ENCODE peak calls at places on chromosomes 6 and 20, in nine cellular contexts. P is HCT116, V is H1, N is H9, X is K562, K is mesendoderm, Q is hepatocyte, M is A549, W is IMR-90. C is an unnamed sample.
A peak's percentile ranks its signal among the peaks of the same experiment; 100 is the strongest.

GRCh38 chr20:62352402-62353288 is 14.5 kb downstream of the LAMA5 start:
- DNase-seq in M (peak; percentile 93), X (no peak), V (no peak), W (no peak), N (no peak), P (no peak), Q (no peak), K (no peak), C (no peak)

GRCh38 chr20:3563548-3564177 is 92.8 kb downstream of the ATRN start:
- DNase-seq in N (no peak), K (peak; percentile 51), W (peak; percentile 69), X (peak; percentile 29), P (peak; percentile 41), V (no peak), M (peak; percentile 70), Q (peak; percentile 66), C (peak; percentile 31)

GRCh38 chr20:46670228-46670584 is 18.9 kb upstream of the SLC13A3 start:
- DNase-seq in P (no peak), M (no peak), K (no peak), Q (no peak), N (no peak), W (no peak), X (no peak), V (no peak), C (no peak)

GRCh38 chr6:159067334-159067733 is 22.5 kb upstream of the TAGAP start:
- DNase-seq in N (no peak), P (no peak), K (no peak), X (no peak), Q (no peak), V (no peak), M (peak; percentile 3), W (no peak), C (no peak)

GRCh38 chr6:170451762-170452651 is 101.1 kb downstream of the PSMB1 start:
- DNase-seq in V (no peak), W (no peak), X (no peak), K (no peak), P (no peak), Q (no peak), N (no peak), M (no peak), C (no peak)

GRCh38 chr20:4597215-4597614 is 124.5 kb upstream of the PRND start:
- DNase-seq in V (no peak), W (no peak), X (no peak), Q (no peak), N (no peak), M (no peak), K (no peak), P (no peak), C (no peak)

GRCh38 chr20:25077610-25078169 is 4.3 kb downstream of the VSX1 start:
- DNase-seq in N (peak; percentile 64), K (no peak), Q (no peak), V (no peak), P (no peak), X (no peak), W (peak; percentile 6), M (peak; percentile 49), C (no peak)

GRCh38 chr6:159044899-159045727 is at the start of gene TAGAP:
- DNase-seq in K (no peak), Q (peak; percentile 59), X (no peak), M (no peak), V (no peak), W (peak; percentile 2), P (no peak), N (no peak), C (peak; percentile 87)

GRCh38 chr20:59014680-59015389 is 4.4 kb upstream of the TUBB1 start:
- DNase-seq in P (no peak), M (no peak), K (no peak), X (no peak), V (no peak), Q (no peak), W (no peak), N (no peak), C (no peak)

GRCh38 chr20:32566379-32567374 is 18.5 kb downstream of the NOL4L start:
- DNase-seq in N (no peak), V (no peak), K (no peak), W (no peak), Q (no peak), M (no peak), X (no peak), P (no peak), C (no peak)

GRCh38 chr20:36823126-36823525 is 49.6 kb upstream of the DSN1 start:
- DNase-seq in X (no peak), W (no peak), V (no peak), K (no peak), M (no peak), N (no peak), Q (no peak), P (no peak), C (no peak)

GRCh38 chr20:62226707-62227590 is 6.9 kb upstream of the HRH3 start:
- DNase-seq in X (no peak), K (no peak), Q (no peak), W (no peak), N (no peak), P (no peak), V (no peak), M (no peak), C (no peak)

GRCh38 chr20:14604143-14604542 is 266.7 kb upstream of the FLRT3 start:
- DNase-seq in N (no peak), M (no peak), W (no peak), X (no peak), Q (no peak), K (no peak), V (no peak), P (no peak), C (no peak)

GRCh38 chr6:22785036-22785435 is 215.7 kb downstream of the HDGFL1 start:
- DNase-seq in K (peak; percentile 11), M (no peak), W (peak; percentile 38), Q (peak; percentile 8), V (no peak), X (no peak), P (no peak), N (no peak), C (no peak)

GRCh38 chr6:133977983-133978895 is 25.2 kb downstream of the TBPL1 start:
- DNase-seq in N (no peak), X (no peak), V (no peak), M (peak; percentile 18), K (no peak), P (no peak), Q (peak; percentile 55), W (peak; percentile 86), C (no peak)

GRCh38 chr20:17856024-17856564 is 112.5 kb downstream of the SNX5 start:
- DNase-seq in P (no peak), V (no peak), W (peak; percentile 28), X (no peak), M (no peak), K (no peak), Q (peak; percentile 41), N (no peak), C (peak; percentile 71)
- H3K4me1 ChIP-seq in P (peaks cover 4% of the 10 kb centered on the region), V (peaks cover 11% of the 10 kb centered on the region), W (peaks cover 2% of the 10 kb centered on the region), X (no peaks in the 10 kb centered on the region), M (no peaks in the 10 kb centered on the region), K (no peaks in the 10 kb centered on the region), Q (peaks cover 20% of the 10 kb centered on the region), N (peaks cover 12% of the 10 kb centered on the region), C (peaks cover 11% of the 10 kb centered on the region)

DNA sequence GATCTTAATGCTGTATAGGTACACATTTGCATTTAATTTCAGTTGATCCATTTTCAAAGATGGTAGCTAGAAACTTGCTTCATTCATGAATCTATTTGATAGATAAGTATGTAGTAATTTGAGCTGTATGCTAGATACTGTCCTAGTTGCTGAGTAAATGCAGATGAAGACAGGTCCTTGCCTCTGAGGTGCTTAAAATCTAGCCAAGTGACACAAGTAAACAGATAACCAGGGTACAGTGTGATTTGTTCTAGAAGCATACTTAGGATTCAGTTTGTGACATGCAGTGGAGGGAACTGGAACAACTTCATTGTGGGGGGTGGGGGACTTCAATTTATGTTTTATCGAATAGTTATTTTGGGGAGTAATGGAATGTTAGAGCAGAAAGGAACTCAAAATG is 9.2 kb downstream of the CHMP4B start:
- DNase-seq in P (no peak), W (no peak), M (no peak), X (no peak), N (no peak), Q (no peak), V (no peak), K (no peak), C (no peak)
- H3K4me2 ChIP-seq in P (peak overlapping the region; percentile 47), W (no peak overlapping the region), M (no peak overlapping the region), X (no peak overlapping the region), N (no peak overlapping the region), Q (no peak overlapping the region), V (no peak overlapping the region), K (no peak overlapping the region), C (no peak overlapping the region)

GRCh38 chr6:8908638-8909037 is 473.3 kb upstream of the SLC35B3 start:
- DNase-seq in K (no peak), W (no peak), V (no peak), N (no peak), Q (no peak), M (no peak), X (no peak), P (no peak), C (no peak)
- H3K4me1 ChIP-seq in K (no peaks in the 10 kb centered on the region), W (no peaks in the 10 kb centered on the region), V (no peaks in the 10 kb centered on the region), N (no peaks in the 10 kb centered on the region), Q (no peaks in the 10 kb centered on the region), M (no peaks in the 10 kb centered on the region), X (no peaks in the 10 kb centered on the region), P (no peaks in the 10 kb centered on the region), C (no peaks in the 10 kb centered on the region)

GRCh38 chr6:7150381-7151064 is 42.8 kb downstream of the RREB1 start:
- DNase-seq in X (peak; percentile 79), P (no peak), K (peak; percentile 81), N (peak; percentile 77), W (no peak), M (no peak), Q (no peak), V (no peak), C (no peak)
- H3K4me2 ChIP-seq in X (peak overlapping the region; percentile 85), P (no peak overlapping the region), K (no peak overlapping the region), N (no peak overlapping the region), W (no peak overlapping the region), M (no peak overlapping the region), Q (no peak overlapping the region), V (no peak overlapping the region), C (no peak overlapping the region)

DNA sequence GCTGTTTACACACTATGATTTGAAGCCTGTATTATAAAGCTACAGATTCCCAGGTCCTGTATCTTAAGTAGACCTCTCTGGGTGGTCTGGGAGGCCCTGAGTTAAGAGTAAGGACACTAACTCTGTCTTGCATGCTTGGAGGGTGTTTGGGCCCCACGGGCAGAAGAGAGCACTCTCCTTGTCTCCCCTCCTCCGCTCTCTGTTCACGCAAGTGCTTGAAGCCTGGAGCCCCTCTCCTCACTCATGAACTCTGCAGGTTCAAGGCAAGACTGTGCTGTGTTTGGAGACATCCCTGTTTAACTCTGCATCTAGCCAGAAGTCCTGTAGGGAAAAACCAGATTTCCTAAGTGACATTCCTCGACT is 154.0 kb downstream of the ZDHHC14 start:
- DNase-seq in M (no peak), P (no peak), K (no peak), Q (no peak), N (no peak), W (no peak), X (no peak), V (no peak), C (no peak)
- H3K4me1 ChIP-seq in M (peaks cover 12% of the 10 kb centered on the region), P (peaks cover 42% of the 10 kb centered on the region), K (peaks cover 12% of the 10 kb centered on the region), Q (peaks cover 62% of the 10 kb centered on the region), N (peaks cover 17% of the 10 kb centered on the region), W (peaks cover 11% of the 10 kb centered on the region), X (peaks cover 22% of the 10 kb centered on the region), V (peaks cover 19% of the 10 kb centered on the region), C (peaks cover 17% of the 10 kb centered on the region)